ENCODE peak calls at places on chromosomes 5 and 9, in seven cellular contexts. O is H7; A is endothelial cell; X is stimulated activated CD4-positive, alpha-beta T cell treated with anti-CD3 and anti-CD28 coated beads, Interleukin-2, amount 100 ng/mL, for 48 hours; I is activated naive CD4-positive, alpha-beta T cell; K is NCI-H1048; G is NCI-H2081. J is an unnamed sample.

GRCh38 chr9:86434039-86434726 is 80.0 kb upstream of the TUT7 start:
- DNase-seq in O (peak), A (peak), X (no peak), I (no peak), K (no peak), G (peak), J (no peak)

GRCh38 chr5:33824516-33825195 is 67.1 kb downstream of the ADAMTS12 start:
- DNase-seq in O (no peak), A (no peak), X (no peak), I (no peak), K (no peak), G (no peak), J (no peak)

GRCh38 chr5:115461506-115462290 is 82.9 kb downstream of the FEM1C start:
- DNase-seq in O (no peak), A (no peak), X (peak), I (no peak), K (no peak), G (no peak), J (no peak)

GRCh38 chr5:76852716-76853115 is 2.9 kb downstream of the S100Z start:
- DNase-seq in O (no peak), A (no peak), X (no peak), I (no peak), K (no peak), G (no peak), J (no peak)

GRCh38 chr5:717143-717542 is 24.0 kb upstream of the TPPP start:
- DNase-seq in O (no peak), A (no peak), X (no peak), I (no peak), K (no peak), G (no peak), J (no peak)

GRCh38 chr9:80994892-80995291 is 694.5 kb downstream of the TLE1 start:
- DNase-seq in O (no peak), A (no peak), X (no peak), I (no peak), K (no peak), G (no peak), J (no peak)

GRCh38 chr5:80238778-80239679 is 16.8 kb downstream of the SERINC5 start:
- DNase-seq in O (no peak), A (no peak), X (no peak), I (no peak), K (no peak), G (no peak), J (no peak)

GRCh38 chr5:54311178-54311811 is 922 bp upstream of the ARL15 start:
- DNase-seq in O (peak), A (no peak), X (no peak), I (no peak), K (no peak), G (no peak), J (no peak)

GRCh38 chr5:63141582-63141981 is 563.0 kb downstream of the LRRC70 start:
- DNase-seq in O (no peak), A (no peak), X (no peak), I (no peak), K (no peak), G (no peak), J (no peak)

GRCh38 chr9:135098400-135099105 is 11.1 kb downstream of the OLFM1 start:
- DNase-seq in O (peak), A (peak), X (no peak), I (no peak), K (no peak), G (no peak), J (peak)

GRCh38 chr5:139861889-139862207 is 66.2 kb downstream of the PSD2 start:
- DNase-seq in O (no peak), A (no peak), X (no peak), I (no peak), K (no peak), G (no peak), J (no peak)

GRCh38 chr5:118862596-118862995 is 125.8 kb downstream of the DTWD2 start:
- DNase-seq in O (no peak), A (no peak), X (no peak), I (no peak), K (no peak), G (no peak), J (no peak)

GRCh38 chr9:112532427-112532826 is 45.8 kb downstream of the KIAA1958 start:
- DNase-seq in O (no peak), A (no peak), X (no peak), I (no peak), K (no peak), G (no peak), J (no peak)

GRCh38 chr5:147801461-147801860 is 18.9 kb upstream of the JAKMIP2 start:
- DNase-seq in O (no peak), A (no peak), X (no peak), I (no peak), K (no peak), G (no peak), J (no peak)

GRCh38 chr9:84811726-84812074 is 142.2 kb downstream of the NTRK2 start:
- DNase-seq in O (no peak), A (no peak), X (no peak), I (no peak), K (no peak), G (no peak), J (no peak)

GRCh38 chr5:93894471-93895354 is 153.3 kb upstream of the POU5F2 start:
- DNase-seq in O (no peak), A (no peak), X (no peak), I (no peak), K (no peak), G (no peak), J (no peak)

GRCh38 chr9:125106285-125106893 is 36.9 kb downstream of the SCAI start:
- DNase-seq in O (no peak), A (no peak), X (no peak), I (no peak), K (no peak), G (no peak), J (no peak)

GRCh38 chr5:543755-544674 is 19.8 kb upstream of the SLC9A3 start:
- DNase-seq in O (no peak), A (no peak), X (peak), I (peak), K (no peak), G (no peak), J (peak)

GRCh38 chr9:91777437-91777836 is 172.6 kb downstream of the ROR2 start:
- DNase-seq in O (no peak), A (no peak), X (no peak), I (no peak), K (no peak), G (no peak), J (no peak)

GRCh38 chr9:29199975-29200374 is 1626.7 kb upstream of the C9orf72 start:
- DNase-seq in O (no peak), A (no peak), X (no peak), I (no peak), K (no peak), G (no peak), J (no peak)

GRCh38 chr9:129567329-129567728 is 53.6 kb downstream of the C9orf50 start:
- DNase-seq in O (no peak), A (no peak), X (no peak), I (no peak), K (no peak), G (no peak), J (no peak)

GRCh38 chr5:96529559-96529958 is 96.5 kb upstream of the PCSK1 start:
- DNase-seq in O (no peak), A (no peak), X (no peak), I (no peak), K (no peak), G (no peak), J (no peak)

GRCh38 chr5:78805474-78806124 is 157.0 kb upstream of the LHFPL2 start:
- DNase-seq in O (no peak), A (no peak), X (no peak), I (no peak), K (no peak), G (no peak), J (no peak)

GRCh38 chr5:10654566-10654965 is 90.7 kb downstream of the ANKRD33B start:
- DNase-seq in O (no peak), A (no peak), X (no peak), I (no peak), K (no peak), G (no peak), J (no peak)

GRCh38 chr5:123472150-123472549 is 39.8 kb upstream of the CSNK1G3 start:
- DNase-seq in O (no peak), A (no peak), X (no peak), I (no peak), K (no peak), G (no peak), J (no peak)

GRCh38 chr9:85729882-85730281 is 11.9 kb downstream of the AGTPBP1 start:
- DNase-seq in O (no peak), A (no peak), X (no peak), I (no peak), K (no peak), G (no peak), J (no peak)

GRCh38 chr9:122080986-122081385 is 12.1 kb downstream of the TTLL11 start:
- DNase-seq in O (no peak), A (no peak), X (no peak), I (no peak), K (no peak), G (no peak), J (no peak)

GRCh38 chr5:66041612-66042011 is 102.5 kb upstream of the SREK1 start:
- DNase-seq in O (no peak), A (no peak), X (no peak), I (no peak), K (no peak), G (no peak), J (no peak)

GRCh38 chr9:77598510-77598909 is 49.6 kb downstream of the GNA14 start:
- DNase-seq in O (no peak), A (no peak), X (no peak), I (no peak), K (no peak), G (peak), J (no peak)

GRCh38 chr9:112541690-112542089 is 55.1 kb downstream of the KIAA1958 start:
- DNase-seq in O (no peak), A (no peak), X (no peak), I (no peak), K (no peak), G (no peak), J (no peak)

GRCh38 chr5:141650851-141651727 is at the start of gene FCHSD1:
- DNase-seq in O (peak), A (peak), X (peak), I (peak), K (no peak), G (peak), J (peak)

GRCh38 chr9:20402273-20402875 is 219.9 kb downstream of the MLLT3 start:
- DNase-seq in O (no peak), A (no peak), X (no peak), I (no peak), K (no peak), G (no peak), J (no peak)

GRCh38 chr9:1869843-1870242 is 145.3 kb upstream of the SMARCA2 start:
- DNase-seq in O (peak), A (peak), X (peak), I (no peak), K (no peak), G (no peak), J (peak)